ENCODE peak calls at places on chromosomes 12 and 14, in five cellular contexts. V is HepG2, E is IMR-90, K is OCI-LY7, D is HCT116. J is an unnamed sample.

GRCh38 chr12:16347391-16348298 is at the start of gene MGST1:
- DNase-seq in E (peak), D (peak), V (peak), K (peak), J (no peak)

GRCh38 chr14:32436993-32437392 is 107.9 kb downstream of the AKAP6 start:
- DNase-seq in D (no peak), V (no peak), K (no peak), E (no peak), J (no peak)

GRCh38 chr14:75120546-75121291 is 6.1 kb downstream of the NEK9 start:
- DNase-seq in K (no peak), D (no peak), E (no peak), V (no peak), J (no peak)

GRCh38 chr12:31880340-31880739 is 78.9 kb upstream of the RESF1 start:
- DNase-seq in K (no peak), D (no peak), E (no peak), V (no peak), J (no peak)

GRCh38 chr14:33792387-33793368 is 158.2 kb downstream of the EGLN3 start:
- DNase-seq in K (peak), E (peak), D (peak), V (peak), J (peak)

GRCh38 chr12:130838284-130838950 is 633 bp downstream of the STX2 start:
- DNase-seq in E (no peak), K (peak), D (no peak), V (peak), J (peak)

GRCh38 chr12:27652174-27652763 is 44.0 kb upstream of the REP15 start:
- DNase-seq in E (peak), D (peak), V (peak), K (peak), J (peak)

GRCh38 chr12:29888777-29889176 is 105.0 kb upstream of the TMTC1 start:
- DNase-seq in D (no peak), K (no peak), E (no peak), V (no peak), J (no peak)

GRCh38 chr12:89206375-89206774 is 145.9 kb downstream of the DUSP6 start:
- DNase-seq in V (no peak), D (no peak), E (no peak), K (no peak), J (no peak)

GRCh38 chr12:52506858-52507715 is 13.1 kb downstream of the KRT5 start:
- DNase-seq in D (no peak), E (peak), V (peak), K (peak), J (no peak)

GRCh38 chr12:22631863-22632463 is 7.0 kb downstream of the ETNK1 start:
- DNase-seq in D (no peak), K (peak), E (peak), V (no peak), J (no peak)

GRCh38 chr12:115412821-115413220 is 728.8 kb upstream of the TBX3 start:
- DNase-seq in D (no peak), E (peak), K (no peak), V (no peak), J (no peak)

GRCh38 chr12:57247041-57247440 is 3.9 kb downstream of the STAC3 start:
- DNase-seq in D (no peak), V (no peak), E (no peak), K (no peak), J (no peak)

GRCh38 chr14:21874167-21874566 is 200.5 kb upstream of the OR4E1 start:
- DNase-seq in D (no peak), E (no peak), V (no peak), K (no peak), J (peak)

GRCh38 chr12:8037947-8038346 is 5.4 kb downstream of the FOXJ2 start:
- DNase-seq in V (no peak), K (no peak), E (no peak), D (no peak), J (no peak)

GRCh38 chr12:121033625-121034349 is 5.3 kb downstream of the OASL start:
- DNase-seq in E (no peak), D (peak), V (no peak), K (no peak), J (peak)

GRCh38 chr14:75861161-75861621 is 120.6 kb downstream of the TGFB3 start:
- DNase-seq in K (no peak), E (peak), V (peak), D (peak), J (no peak)

GRCh38 chr12:55060470-55060869 is 40.7 kb downstream of the NEUROD4 start:
- DNase-seq in D (no peak), K (peak), E (no peak), V (no peak), J (no peak)

GRCh38 chr14:24072436-24072835 is 1.1 kb downstream of the CPNE6 start:
- DNase-seq in K (no peak), D (no peak), E (no peak), V (no peak), J (no peak)

GRCh38 chr12:53171725-53172329 is 8.7 kb upstream of the ZNF740 start:
- DNase-seq in V (peak), D (no peak), K (no peak), E (no peak), J (no peak)

GRCh38 chr12:7131502-7131866 is 1.3 kb downstream of the CLSTN3 start:
- DNase-seq in D (no peak), E (no peak), V (no peak), K (no peak), J (peak)

GRCh38 chr14:54447231-54447692 is 6.1 kb upstream of the CNIH1 start:
- DNase-seq in E (peak), D (no peak), V (peak), K (no peak), J (no peak)
- H2AFZ ChIP-seq in E (no peak), D (no peak), V (no peak), K (no peak), J (no peak)

DNA sequence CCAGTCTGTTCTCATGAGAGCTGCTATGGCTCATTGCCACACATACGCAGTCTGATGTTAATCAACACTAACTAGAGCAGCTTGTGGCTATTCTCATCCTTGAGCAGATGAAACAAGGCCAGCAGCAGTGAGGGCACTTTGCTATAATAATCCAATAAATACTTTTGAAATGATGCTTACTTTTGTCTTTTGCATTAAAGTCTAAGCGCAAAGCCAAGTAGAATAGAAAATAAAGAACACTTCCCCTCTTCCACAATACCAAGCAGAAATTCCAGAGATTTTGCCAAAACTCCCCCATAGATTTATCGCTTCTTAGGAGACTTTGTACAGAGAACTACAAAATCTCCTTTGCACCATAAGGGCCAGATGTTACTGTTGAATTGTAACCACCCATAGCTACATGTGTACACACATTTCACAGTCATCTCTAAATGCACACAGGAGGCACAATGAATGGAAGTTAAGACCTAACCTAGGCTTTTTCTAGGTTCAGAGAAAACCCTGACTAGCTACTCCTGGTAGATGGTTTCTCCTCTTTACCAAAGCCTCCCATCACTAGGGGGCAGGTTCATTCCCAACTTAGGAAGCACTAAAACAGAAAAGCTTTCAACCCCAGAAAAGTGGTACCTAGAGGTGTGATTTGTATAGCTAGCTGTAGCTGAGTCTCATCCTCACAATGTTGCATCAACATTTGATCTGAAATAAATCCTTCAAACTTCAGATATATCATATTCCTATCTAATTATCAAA is 119.3 kb downstream of the HMGA2 start:
- DNase-seq in E (no peak), V (no peak), K (no peak), D (no peak), J (no peak)
- TF ChIP-seq CTCF in E (no peak), V (peak), K (no peak), D (peak), J (no peak)

GRCh38 chr12:124683330-124683662 is 115.9 kb upstream of the NCOR2 start:
- DNase-seq in E (peak), K (no peak), V (peak), D (no peak), J (no peak)

GRCh38 chr12:124683725-124684124 is 116.3 kb upstream of the NCOR2 start:
- DNase-seq in K (no peak), E (no peak), D (no peak), V (no peak), J (no peak)

GRCh38 chr12:124684971-124685688 is 117.7 kb upstream of the NCOR2 start:
- DNase-seq in K (no peak), V (no peak), D (no peak), E (peak), J (no peak)

GRCh38 chr12:124685689-124685993 is 118.2 kb upstream of the NCOR2 start:
- DNase-seq in K (no peak), V (no peak), D (no peak), E (no peak), J (no peak)

DNA sequence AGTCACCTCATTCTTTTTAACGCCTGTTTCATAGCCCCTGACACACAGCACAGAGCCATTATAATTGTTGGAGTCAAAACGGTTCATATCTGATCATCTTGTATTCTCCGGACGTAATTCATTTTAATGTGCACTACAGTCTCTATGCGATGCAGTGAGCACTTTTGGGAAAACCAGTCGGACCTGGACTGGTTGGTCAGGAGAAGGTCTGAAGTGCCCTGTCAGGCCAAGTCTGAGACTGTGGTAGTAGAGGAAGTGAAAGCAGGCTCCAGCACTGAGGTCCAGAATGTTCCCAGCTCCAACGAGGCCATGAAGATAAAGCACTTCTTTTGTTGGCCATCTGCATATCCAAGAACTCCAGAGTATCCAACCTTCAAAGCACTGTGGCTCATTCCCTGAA is 117.1 kb upstream of the NCOR2 start:
- DNase-seq in E (peak), V (no peak), K (no peak), D (no peak), J (no peak)
- H2AFZ ChIP-seq in E (peak), V (no peak), K (no peak), D (peak), J (no peak)

DNA sequence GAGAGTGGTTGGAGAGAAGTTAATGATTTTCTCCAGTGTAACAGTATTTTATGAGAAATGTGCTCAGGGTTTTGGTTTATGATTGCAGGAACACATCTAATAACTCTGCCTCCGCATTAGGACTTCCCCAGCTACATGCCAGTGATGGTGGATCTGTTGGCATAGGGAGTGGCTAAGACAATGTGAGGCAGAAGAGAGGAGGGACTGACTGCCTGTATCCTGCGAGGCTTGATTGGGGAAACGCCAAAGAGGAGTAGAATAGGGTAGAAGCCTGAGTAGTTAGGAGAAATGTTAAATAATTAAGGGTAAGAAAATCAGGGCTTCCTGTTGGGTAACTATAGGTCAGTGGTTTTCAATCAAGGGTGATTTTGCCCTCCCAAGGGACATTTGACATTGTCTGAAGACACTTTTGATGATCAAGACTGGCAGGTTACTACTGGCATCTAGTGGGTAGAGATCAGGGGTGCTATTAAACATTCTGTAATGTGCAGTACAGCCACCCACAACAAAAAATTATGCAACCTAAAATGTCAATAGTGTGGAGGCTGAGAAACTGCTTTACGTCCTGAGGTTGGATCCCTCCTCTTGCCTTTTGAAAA is 12.8 kb downstream of the TDG start:
- DNase-seq in D (no peak), V (no peak), K (peak), E (no peak), J (no peak)
- TF ChIP-seq CTCF in D (no peak), V (no peak), K (no peak), E (no peak), J (no peak)

GRCh38 chr12:124919646-124920352 is 5.3 kb upstream of the UBC start:
- DNase-seq in V (no peak), D (no peak), E (peak), K (peak), J (no peak)
- H2AFZ ChIP-seq in V (no peak), D (peak), E (peak), K (peak), J (no peak)

DNA sequence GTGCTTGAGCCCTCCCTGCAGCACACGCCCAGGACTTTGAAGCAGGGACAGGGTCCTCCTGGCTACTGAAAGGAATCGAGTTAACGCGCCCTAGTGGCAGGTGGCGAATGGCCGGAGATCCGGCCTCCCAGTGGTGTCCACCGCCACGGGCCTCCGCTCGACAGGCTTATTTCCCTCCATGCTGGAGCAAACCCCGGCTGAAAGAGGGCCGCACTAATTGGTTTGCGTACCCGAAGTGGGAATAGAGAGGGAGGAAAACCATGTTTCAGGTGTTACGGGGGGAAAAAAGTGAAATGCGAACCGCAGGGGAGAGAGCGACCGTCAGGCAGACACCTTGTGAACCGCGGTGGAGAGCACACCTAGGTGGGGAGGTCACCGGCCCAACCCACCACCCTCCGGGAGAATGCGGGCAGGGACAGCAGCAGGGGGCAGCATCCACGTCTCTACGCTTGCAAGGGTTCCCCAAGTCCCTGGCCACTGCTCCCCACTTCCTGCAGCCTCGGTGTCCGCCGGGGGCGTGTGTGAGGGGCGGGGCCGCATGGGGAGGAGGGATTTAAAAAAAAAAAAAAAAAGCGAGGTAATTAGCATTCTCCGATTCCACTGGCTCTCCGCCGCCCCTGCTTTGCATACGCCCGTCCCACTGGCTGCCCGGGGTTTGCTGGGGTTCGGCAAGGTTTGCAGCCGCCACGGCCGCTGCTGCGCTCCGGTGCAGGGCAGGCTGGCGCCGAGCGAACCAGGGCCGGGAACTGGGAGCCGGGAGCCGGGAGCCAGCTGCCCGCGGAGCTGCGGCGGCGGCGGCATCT is 224.6 kb upstream of the CRY1 start:
- DNase-seq in D (peak), V (peak), K (no peak), E (peak), J (peak)
- TF ChIP-seq CTCF in D (peak), V (peak), K (no peak), E (no peak), J (peak)

DNA sequence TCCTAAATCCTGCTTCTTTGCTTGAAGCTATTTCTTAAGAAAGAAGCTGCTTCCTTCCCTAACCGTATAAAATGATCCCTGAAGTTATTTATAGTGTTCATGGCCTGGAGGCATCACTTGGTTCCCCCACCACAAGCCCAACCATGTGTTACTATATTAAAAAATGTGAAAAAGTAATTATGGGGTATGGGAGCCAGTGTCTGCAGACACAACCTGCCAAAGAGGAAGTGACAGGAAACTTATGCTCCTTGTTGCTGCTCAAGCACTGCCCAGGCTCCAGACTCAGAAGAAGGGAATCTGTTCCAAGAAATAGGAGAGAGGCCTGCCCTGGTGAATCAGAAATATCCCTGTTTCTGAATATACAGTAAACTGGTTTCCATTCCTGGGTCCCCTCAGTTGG is 217.2 kb upstream of the BMP4 start:
- DNase-seq in K (no peak), E (peak), D (no peak), V (no peak), J (no peak)
- H2AFZ ChIP-seq in K (no peak), E (peak), D (no peak), V (no peak), J (no peak)

J was measured in DND-41.